ENCODE peak calls at places on chromosome 5, in nine cellular contexts. S, R, K, T, Y, X, F, P and V are unnamed samples.

GRCh38 chr5:38878391-38879090 is 32.7 kb downstream of the OSMR start:
- DNase-seq in K (no peak), F (no peak), S (peak), X (no peak), R (no peak), P (no peak), Y (no peak), T (peak), V (no peak)

GRCh38 chr5:17379188-17379951 is 118.7 kb upstream of the TAF11L2 start:
- DNase-seq in T (peak), P (no peak), R (no peak), K (peak), S (peak), F (no peak), Y (peak), X (peak), V (peak)

GRCh38 chr5:107519900-107520354 is 150.8 kb downstream of the EFNA5 start:
- DNase-seq in F (no peak), K (peak), P (peak), S (peak), Y (peak), X (peak), R (no peak), T (peak), V (no peak)

GRCh38 chr5:52693279-52693678 is 94.4 kb upstream of the ITGA1 start:
- DNase-seq in X (peak), K (peak), R (no peak), T (peak), F (peak), S (no peak), Y (peak), P (no peak), V (peak)

GRCh38 chr5:78677777-78678668 is 29.5 kb upstream of the LHFPL2 start:
- DNase-seq in T (peak), Y (peak), F (no peak), S (peak), P (no peak), K (peak), R (peak), X (peak), V (peak)

GRCh38 chr5:152593388-152593787 is 188.3 kb upstream of the NMUR2 start:
- DNase-seq in X (no peak), P (no peak), Y (no peak), S (no peak), K (no peak), R (no peak), T (no peak), F (no peak), V (no peak)

GRCh38 chr5:73100109-73100508 is 20.3 kb upstream of the TMEM171 start:
- DNase-seq in X (no peak), R (no peak), T (no peak), S (no peak), Y (no peak), K (no peak), F (no peak), P (no peak), V (no peak)

GRCh38 chr5:109825450-109825849 is 135.7 kb downstream of the MAN2A1 start:
- DNase-seq in R (no peak), Y (no peak), T (peak), X (no peak), F (no peak), P (no peak), S (peak), K (peak), V (peak)

GRCh38 chr5:52692039-52692438 is 95.7 kb upstream of the ITGA1 start:
- DNase-seq in K (peak), T (peak), R (no peak), X (peak), F (no peak), S (peak), Y (no peak), P (no peak), V (peak)

GRCh38 chr5:158384535-158385421 is 525.8 kb upstream of the CLINT1 start:
- DNase-seq in R (peak), Y (peak), P (no peak), X (peak), T (peak), F (no peak), K (peak), S (peak), V (peak)

GRCh38 chr5:1934056-1934394 is 51.3 kb upstream of the IRX4 start:
- DNase-seq in K (no peak), F (no peak), Y (no peak), P (no peak), T (no peak), S (no peak), R (no peak), X (no peak), V (no peak)

GRCh38 chr5:81202652-81203051 is 30.5 kb upstream of the CKMT2 start:
- DNase-seq in X (no peak), S (no peak), T (peak), F (no peak), P (no peak), K (no peak), Y (no peak), R (no peak), V (peak)

GRCh38 chr5:39775458-39776365 is 350.9 kb upstream of the DAB2 start:
- DNase-seq in T (peak), R (no peak), P (no peak), Y (peak), K (peak), F (no peak), S (peak), X (peak), V (peak)

GRCh38 chr5:168736201-168736940 is 157.2 kb upstream of the PANK3 start:
- DNase-seq in K (no peak), T (no peak), S (no peak), Y (no peak), F (no peak), P (no peak), X (no peak), R (no peak), V (no peak)

GRCh38 chr5:96794757-96795156 is 13.0 kb downstream of the ERAP1 start:
- DNase-seq in R (no peak), S (no peak), K (no peak), P (no peak), T (no peak), F (no peak), Y (no peak), X (no peak), V (no peak)

GRCh38 chr5:131379071-131379538 is 115.3 kb downstream of the CDC42SE2 start:
- DNase-seq in X (no peak), S (no peak), Y (no peak), T (peak), K (peak), R (no peak), P (no peak), F (no peak), V (no peak)
- H3K9ac ChIP-seq in X (no peak), S (peak), Y (no peak), T (no peak), K (no peak), R (no peak), P (no peak), F (no peak), V (no peak)

DNA sequence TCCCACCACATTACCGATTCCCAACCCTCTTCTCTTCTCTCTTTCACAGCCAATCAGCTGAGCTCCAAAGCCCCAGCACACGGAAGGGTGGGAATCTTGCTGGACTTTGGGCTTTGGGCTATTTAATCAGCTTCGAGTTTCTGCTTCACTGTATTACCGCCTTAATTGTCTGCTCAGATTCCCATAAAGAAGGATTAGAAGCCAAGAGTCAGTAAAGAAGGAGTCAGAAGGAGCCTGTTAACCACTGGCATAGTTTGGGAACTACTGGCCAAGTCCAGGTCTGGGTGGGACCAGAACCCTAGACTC is 4.4 kb downstream of the SPRY4 start:
- DNase-seq in F (no peak), X (no peak), S (no peak), Y (no peak), K (peak), P (no peak), R (no peak), T (no peak), V (peak)
- H3K9ac ChIP-seq in F (peak), X (no peak), S (peak), Y (no peak), K (peak), P (no peak), R (peak), T (peak), V (peak)

GRCh38 chr5:15499528-15500325 is at the start of gene FBXL7:
- DNase-seq in Y (peak), S (peak), T (peak), F (peak), X (peak), K (peak), R (no peak), P (peak), V (peak)

GRCh38 chr5:15506146-15506545 is 6.2 kb downstream of the FBXL7 start:
- DNase-seq in Y (no peak), S (no peak), R (no peak), F (no peak), X (no peak), K (no peak), P (no peak), T (no peak), V (no peak)

GRCh38 chr5:15501057-15501791 is 1.2 kb downstream of the FBXL7 start:
- DNase-seq in T (peak), S (peak), X (peak), P (peak), Y (peak), K (peak), R (no peak), F (peak), V (peak)

GRCh38 chr5:15500326-15500958 is 462 bp downstream of the FBXL7 start:
- DNase-seq in S (peak), P (peak), T (peak), K (peak), F (peak), Y (peak), R (no peak), X (peak), V (peak)

GRCh38 chr5:15502208-15502607 is 2.2 kb downstream of the FBXL7 start:
- DNase-seq in S (peak), T (peak), P (no peak), X (peak), Y (no peak), K (peak), F (no peak), R (no peak), V (peak)
- H3K9ac ChIP-seq in S (peak), T (peak), P (no peak), X (peak), Y (no peak), K (peak), F (no peak), R (no peak), V (peak)

GRCh38 chr5:159877894-159878448 is 38.3 kb upstream of the ADRA1B start:
- DNase-seq in F (peak), Y (no peak), X (no peak), P (no peak), T (no peak), S (no peak), R (no peak), K (no peak), V (no peak)
- H3K9ac ChIP-seq in F (no peak), Y (no peak), X (no peak), P (no peak), T (no peak), S (no peak), R (no peak), K (no peak), V (no peak)

GRCh38 chr5:67192719-67193464 is 3.7 kb downstream of the CD180 start:
- DNase-seq in R (no peak), S (peak), F (no peak), Y (no peak), P (no peak), X (no peak), T (no peak), K (no peak), V (no peak)

GRCh38 chr5:67195406-67196275 is 958 bp downstream of the CD180 start:
- DNase-seq in K (no peak), R (no peak), S (no peak), Y (no peak), X (no peak), P (no peak), F (no peak), T (no peak), V (no peak)

GRCh38 chr5:67190856-67191255 is 5.7 kb downstream of the CD180 start:
- DNase-seq in T (no peak), K (no peak), S (no peak), R (no peak), F (peak), Y (no peak), X (no peak), P (no peak), V (peak)

GRCh38 chr5:67194169-67194568 is 2.4 kb downstream of the CD180 start:
- DNase-seq in P (no peak), X (no peak), R (no peak), Y (no peak), T (no peak), K (no peak), S (no peak), F (no peak), V (no peak)

GRCh38 chr5:67193479-67193878 is 3.1 kb downstream of the CD180 start:
- DNase-seq in S (no peak), T (no peak), F (no peak), X (no peak), R (no peak), K (no peak), Y (no peak), P (no peak), V (peak)
- H3K9ac ChIP-seq in S (no peak), T (no peak), F (no peak), X (no peak), R (no peak), K (no peak), Y (no peak), P (no peak), V (no peak)

DNA sequence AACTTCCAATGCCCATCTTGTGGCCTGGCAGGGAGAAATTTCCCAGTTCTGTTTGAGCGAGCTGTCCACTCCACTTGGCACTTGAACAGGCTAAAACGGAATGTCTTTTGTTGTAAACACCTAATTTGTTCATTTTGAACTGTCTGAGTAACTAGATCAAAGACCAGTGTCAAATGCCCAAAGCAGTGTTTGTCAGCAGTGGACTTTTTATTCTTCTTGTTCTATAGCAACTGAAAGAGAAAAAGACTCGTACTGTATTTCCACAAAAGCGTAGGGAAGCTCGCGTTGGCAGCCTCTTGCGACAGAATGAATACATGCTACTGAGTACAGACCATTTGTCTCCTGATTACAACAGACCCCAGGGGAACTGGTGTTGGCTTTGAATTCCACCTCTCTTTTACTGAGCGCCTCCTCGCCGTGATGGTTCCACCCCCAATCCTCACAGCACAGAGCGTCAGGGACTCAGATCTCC is 601.8 kb upstream of the ZNF608 start:
- DNase-seq in F (no peak), X (peak), S (no peak), T (no peak), Y (no peak), P (peak), R (no peak), K (peak), V (no peak)
- H3K9ac ChIP-seq in F (no peak), X (no peak), S (peak), T (no peak), Y (no peak), P (no peak), R (no peak), K (peak), V (no peak)

DNA sequence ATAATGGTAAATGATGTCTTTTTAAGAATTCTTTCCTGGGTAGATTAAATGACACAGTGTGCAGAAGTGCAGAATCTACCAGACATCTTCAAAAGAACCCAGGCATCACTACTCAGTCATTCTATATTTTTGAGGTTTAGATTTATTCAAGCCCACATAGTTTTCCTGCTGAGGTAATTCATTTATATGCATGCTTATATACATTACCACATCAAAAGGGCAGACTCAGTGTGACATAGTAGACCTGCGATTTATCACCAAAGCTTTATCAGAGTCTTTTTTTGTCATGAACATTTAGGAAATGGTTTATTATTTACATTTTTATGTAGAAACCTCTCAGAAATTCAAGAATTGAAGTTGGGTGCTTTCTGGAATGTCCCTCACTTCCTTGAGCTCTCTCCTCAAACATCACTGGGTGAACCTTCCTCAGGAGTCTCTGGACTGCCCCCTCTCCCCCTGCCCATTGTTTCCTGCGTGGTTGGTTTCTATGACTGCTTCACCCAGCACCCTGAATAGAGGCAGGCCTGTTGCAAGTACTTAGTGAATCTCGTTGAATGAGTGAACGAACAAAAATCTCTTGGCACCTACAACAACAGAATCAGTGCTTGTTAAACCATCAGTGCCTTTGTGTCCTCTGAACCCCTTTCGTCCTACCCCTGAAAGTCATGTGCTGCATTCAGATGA is 42.5 kb downstream of the ADAMTS16 start:
- DNase-seq in Y (no peak), K (no peak), P (no peak), F (no peak), R (no peak), T (no peak), S (peak), X (no peak), V (no peak)
- H3K9ac ChIP-seq in Y (no peak), K (no peak), P (no peak), F (no peak), R (no peak), T (no peak), S (peak), X (no peak), V (no peak)

DNA sequence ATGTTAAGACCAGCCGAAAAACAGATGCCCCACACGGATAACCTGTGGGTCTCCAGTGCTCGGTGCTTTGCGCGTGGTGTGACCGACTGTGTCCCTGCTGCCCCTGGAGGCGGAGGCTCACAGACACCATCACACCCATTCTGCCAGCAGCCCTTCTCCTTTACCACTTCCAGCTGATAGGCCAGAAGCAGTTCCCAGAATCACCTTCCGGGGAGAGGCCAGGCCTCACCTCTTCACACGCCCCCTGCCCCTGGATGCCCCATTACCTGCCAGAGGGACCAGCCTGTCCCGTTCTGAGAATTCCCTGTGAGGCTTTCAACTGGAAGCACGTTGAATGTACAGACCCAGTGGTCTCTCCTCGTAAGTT is 21.6 kb upstream of the LRRC14B start:
- DNase-seq in Y (no peak), F (no peak), R (no peak), S (no peak), T (no peak), P (no peak), K (no peak), X (no peak), V (no peak)
- H3K9ac ChIP-seq in Y (no peak), F (no peak), R (no peak), S (peak), T (no peak), P (no peak), K (no peak), X (no peak), V (no peak)